ENCODE peak calls at places on chromosomes 16 and 17, in four cellular contexts. One of them, this sample, is unnamed.
A peak's percentile ranks its signal among the peaks of the same experiment; 100 is the strongest.

GRCh38 chr17:77528516-77529327 is 388.0 kb downstream of the SEC14L1 start:
- DNase-seq in SK-N-SH: peak; percentile 95
- DNase-seq in CD4-positive, CD25-positive, alpha-beta regulatory T cell: no peak
- DNase-seq in CD8-positive, alpha-beta T cell: no peak
- DNase-seq in this sample: no peak

GRCh38 chr17:27294689-27295630 is 1.0 kb downstream of the WSB1 start:
- DNase-seq in CD4-positive, CD25-positive, alpha-beta regulatory T cell: peak; percentile 38
- DNase-seq in CD8-positive, alpha-beta T cell: peak; percentile 4
- DNase-seq in SK-N-SH: peak; percentile 48
- DNase-seq in this sample: peak; percentile 64

GRCh38 chr16:50603206-50604064 is 55.2 kb downstream of the NKD1 start:
- DNase-seq in SK-N-SH: no peak
- DNase-seq in CD4-positive, CD25-positive, alpha-beta regulatory T cell: no peak
- DNase-seq in CD8-positive, alpha-beta T cell: no peak
- DNase-seq in this sample: no peak

GRCh38 chr16:85479972-85480726 is 133.0 kb upstream of the GSE1 start:
- DNase-seq in CD8-positive, alpha-beta T cell: no peak
- DNase-seq in CD4-positive, CD25-positive, alpha-beta regulatory T cell: no peak
- DNase-seq in SK-N-SH: no peak
- DNase-seq in this sample: no peak

GRCh38 chr17:45230787-45231480 is 9.2 kb downstream of the FMNL1 start:
- DNase-seq in SK-N-SH: peak; percentile 77
- DNase-seq in CD8-positive, alpha-beta T cell: no peak
- DNase-seq in CD4-positive, CD25-positive, alpha-beta regulatory T cell: no peak
- DNase-seq in this sample: no peak

GRCh38 chr16:58638148-58639036 is 8.8 kb upstream of the CNOT1 start:
- DNase-seq in SK-N-SH: no peak
- DNase-seq in CD4-positive, CD25-positive, alpha-beta regulatory T cell: no peak
- DNase-seq in CD8-positive, alpha-beta T cell: no peak
- DNase-seq in this sample: no peak

GRCh38 chr16:89191033-89191900 is 9.1 kb downstream of the SLC22A31 start:
- DNase-seq in CD8-positive, alpha-beta T cell: no peak
- DNase-seq in SK-N-SH: peak; percentile 40
- DNase-seq in CD4-positive, CD25-positive, alpha-beta regulatory T cell: no peak
- DNase-seq in this sample: no peak

GRCh38 chr16:2468142-2468724 is 2.9 kb upstream of the NTN3 start:
- DNase-seq in CD4-positive, CD25-positive, alpha-beta regulatory T cell: no peak
- DNase-seq in CD8-positive, alpha-beta T cell: no peak
- DNase-seq in SK-N-SH: peak; percentile 75
- DNase-seq in this sample: no peak

GRCh38 chr16:70737377-70738082 is 51.7 kb upstream of the MTSS2 start:
- DNase-seq in SK-N-SH: peak; percentile 96
- DNase-seq in CD4-positive, CD25-positive, alpha-beta regulatory T cell: peak; percentile 56
- DNase-seq in CD8-positive, alpha-beta T cell: peak; percentile 61
- DNase-seq in this sample: peak; percentile 77

GRCh38 chr16:61277849-61278248 is 758.4 kb downstream of the CDH8 start:
- DNase-seq in CD4-positive, CD25-positive, alpha-beta regulatory T cell: no peak
- DNase-seq in SK-N-SH: no peak
- DNase-seq in CD8-positive, alpha-beta T cell: no peak
- DNase-seq in this sample: no peak

GRCh38 chr17:82258555-82258954 is 14.9 kb downstream of the CSNK1D start:
- DNase-seq in CD8-positive, alpha-beta T cell: no peak
- DNase-seq in SK-N-SH: no peak
- DNase-seq in CD4-positive, CD25-positive, alpha-beta regulatory T cell: no peak
- DNase-seq in this sample: no peak

GRCh38 chr16:47067203-47067602 is 76.5 kb downstream of the NETO2 start:
- DNase-seq in CD8-positive, alpha-beta T cell: no peak
- DNase-seq in SK-N-SH: no peak
- DNase-seq in CD4-positive, CD25-positive, alpha-beta regulatory T cell: no peak
- DNase-seq in this sample: no peak

GRCh38 chr17:77363821-77364361 is 223.1 kb downstream of the SEC14L1 start:
- DNase-seq in SK-N-SH: peak; percentile 89
- DNase-seq in CD8-positive, alpha-beta T cell: no peak
- DNase-seq in CD4-positive, CD25-positive, alpha-beta regulatory T cell: no peak
- DNase-seq in this sample: no peak

GRCh38 chr17:77089118-77089477 is 51.7 kb upstream of the SEC14L1 start:
- DNase-seq in CD4-positive, CD25-positive, alpha-beta regulatory T cell: no peak
- DNase-seq in CD8-positive, alpha-beta T cell: no peak
- DNase-seq in SK-N-SH: no peak
- DNase-seq in this sample: no peak

GRCh38 chr16:84237994-84238750 is 1.6 kb downstream of the KCNG4 start:
- DNase-seq in SK-N-SH: no peak
- DNase-seq in CD8-positive, alpha-beta T cell: no peak
- DNase-seq in CD4-positive, CD25-positive, alpha-beta regulatory T cell: no peak
- DNase-seq in this sample: no peak

GRCh38 chr17:10109146-10109545 is 89.3 kb downstream of the GAS7 start:
- DNase-seq in CD8-positive, alpha-beta T cell: no peak
- DNase-seq in SK-N-SH: no peak
- DNase-seq in CD4-positive, CD25-positive, alpha-beta regulatory T cell: no peak
- DNase-seq in this sample: no peak

GRCh38 chr17:58006563-58006923 is 503 bp downstream of the SRSF1 start:
- DNase-seq in SK-N-SH: peak; percentile 86
- DNase-seq in CD4-positive, CD25-positive, alpha-beta regulatory T cell: no peak
- DNase-seq in CD8-positive, alpha-beta T cell: peak; percentile 6
- DNase-seq in this sample: peak; percentile 84

GRCh38 chr17:8680402-8680801 is 49.9 kb upstream of the MYH10 start:
- DNase-seq in CD4-positive, CD25-positive, alpha-beta regulatory T cell: no peak
- DNase-seq in CD8-positive, alpha-beta T cell: no peak
- DNase-seq in SK-N-SH: no peak
- DNase-seq in this sample: no peak

GRCh38 chr17:65674246-65675045 is 113.0 kb upstream of the AXIN2 start:
- DNase-seq in CD4-positive, CD25-positive, alpha-beta regulatory T cell: no peak
- DNase-seq in SK-N-SH: no peak
- DNase-seq in CD8-positive, alpha-beta T cell: no peak
- DNase-seq in this sample: no peak

GRCh38 chr16:86383488-86384262 is 126.7 kb upstream of the FOXF1 start:
- DNase-seq in CD4-positive, CD25-positive, alpha-beta regulatory T cell: no peak
- DNase-seq in CD8-positive, alpha-beta T cell: no peak
- DNase-seq in SK-N-SH: no peak
- DNase-seq in this sample: no peak

GRCh38 chr17:1787301-1787902 is 25.5 kb downstream of the SERPINF1 start:
- DNase-seq in CD8-positive, alpha-beta T cell: no peak
- DNase-seq in SK-N-SH: peak; percentile 52
- DNase-seq in CD4-positive, CD25-positive, alpha-beta regulatory T cell: no peak
- DNase-seq in this sample: peak; percentile 89

GRCh38 chr16:8718753-8719386 is 44.5 kb downstream of the ABAT start:
- DNase-seq in CD8-positive, alpha-beta T cell: no peak
- DNase-seq in CD4-positive, CD25-positive, alpha-beta regulatory T cell: no peak
- DNase-seq in SK-N-SH: no peak
- DNase-seq in this sample: no peak

GRCh38 chr17:5821813-5822212 is 237.5 kb upstream of the NLRP1 start:
- DNase-seq in SK-N-SH: no peak
- DNase-seq in CD4-positive, CD25-positive, alpha-beta regulatory T cell: no peak
- DNase-seq in CD8-positive, alpha-beta T cell: no peak
- DNase-seq in this sample: no peak

GRCh38 chr16:79509221-79509631 is 91.3 kb downstream of the MAF start:
- DNase-seq in CD8-positive, alpha-beta T cell: no peak
- DNase-seq in SK-N-SH: peak; percentile 6
- DNase-seq in CD4-positive, CD25-positive, alpha-beta regulatory T cell: no peak
- DNase-seq in this sample: peak; percentile 44

GRCh38 chr16:2912330-2913199 is 834 bp downstream of the FLYWCH1 start:
- DNase-seq in SK-N-SH: peak; percentile 47
- DNase-seq in CD8-positive, alpha-beta T cell: no peak
- DNase-seq in CD4-positive, CD25-positive, alpha-beta regulatory T cell: peak; percentile 23
- DNase-seq in this sample: peak; percentile 23

GRCh38 chr16:67537270-67537635 is 8.6 kb downstream of the RIPOR1 start:
- DNase-seq in SK-N-SH: peak; percentile 85
- DNase-seq in CD8-positive, alpha-beta T cell: no peak
- DNase-seq in CD4-positive, CD25-positive, alpha-beta regulatory T cell: peak; percentile 44
- DNase-seq in this sample: no peak

GRCh38 chr17:78779848-78780247 is 2.2 kb downstream of the CYTH1 start:
- DNase-seq in CD4-positive, CD25-positive, alpha-beta regulatory T cell: peak; percentile 52
- DNase-seq in CD8-positive, alpha-beta T cell: peak; percentile 41
- DNase-seq in SK-N-SH: no peak
- DNase-seq in this sample: no peak

GRCh38 chr17:76791053-76791980 is 53.4 kb downstream of the MFSD11 start:
- DNase-seq in CD8-positive, alpha-beta T cell: no peak
- DNase-seq in CD4-positive, CD25-positive, alpha-beta regulatory T cell: no peak
- DNase-seq in SK-N-SH: peak; percentile 62
- DNase-seq in this sample: no peak

GRCh38 chr16:57289391-57290257 is 5.2 kb upstream of the PLLP start:
- DNase-seq in CD4-positive, CD25-positive, alpha-beta regulatory T cell: no peak
- DNase-seq in SK-N-SH: no peak
- DNase-seq in CD8-positive, alpha-beta T cell: no peak
- DNase-seq in this sample: no peak

GRCh38 chr17:8384801-8385335 is 1.9 kb upstream of the RPL26 start:
- DNase-seq in CD4-positive, CD25-positive, alpha-beta regulatory T cell: no peak
- DNase-seq in SK-N-SH: no peak
- DNase-seq in CD8-positive, alpha-beta T cell: no peak
- DNase-seq in this sample: no peak

GRCh38 chr17:82216301-82217119 is 3.9 kb upstream of the CCDC57 start:
- DNase-seq in SK-N-SH: peak; percentile 54
- DNase-seq in CD4-positive, CD25-positive, alpha-beta regulatory T cell: no peak
- DNase-seq in CD8-positive, alpha-beta T cell: no peak
- DNase-seq in this sample: no peak

GRCh38 chr17:55402374-55402773 is 19.3 kb downstream of the MMD start:
- DNase-seq in CD4-positive, CD25-positive, alpha-beta regulatory T cell: no peak
- DNase-seq in SK-N-SH: no peak
- DNase-seq in CD8-positive, alpha-beta T cell: no peak
- DNase-seq in this sample: no peak

GRCh38 chr16:31664683-31665482 is 137.2 kb downstream of the AHSP start:
- DNase-seq in SK-N-SH: no peak
- DNase-seq in CD8-positive, alpha-beta T cell: no peak
- DNase-seq in CD4-positive, CD25-positive, alpha-beta regulatory T cell: no peak
- DNase-seq in this sample: no peak

GRCh38 chr17:35684046-35684802 is 47.2 kb upstream of the RASL10B start:
- DNase-seq in SK-N-SH: no peak
- DNase-seq in CD8-positive, alpha-beta T cell: no peak
- DNase-seq in CD4-positive, CD25-positive, alpha-beta regulatory T cell: no peak
- DNase-seq in this sample: no peak

GRCh38 chr17:82752371-82753200 is 721 bp downstream of the TBCD start:
- DNase-seq in CD4-positive, CD25-positive, alpha-beta regulatory T cell: no peak
- DNase-seq in SK-N-SH: peak; percentile 84
- DNase-seq in CD8-positive, alpha-beta T cell: no peak
- DNase-seq in this sample: no peak

GRCh38 chr17:55735784-55736405 is 13.2 kb upstream of the TMEM100 start:
- DNase-seq in CD8-positive, alpha-beta T cell: no peak
- DNase-seq in SK-N-SH: peak; percentile 52
- DNase-seq in CD4-positive, CD25-positive, alpha-beta regulatory T cell: no peak
- DNase-seq in this sample: peak; percentile 21

GRCh38 chr17:49213399-49213798 is 2.9 kb downstream of the ABI3 start:
- DNase-seq in CD4-positive, CD25-positive, alpha-beta regulatory T cell: no peak
- DNase-seq in SK-N-SH: peak; percentile 5
- DNase-seq in CD8-positive, alpha-beta T cell: no peak
- DNase-seq in this sample: no peak

GRCh38 chr17:49216953-49217650 is 6.6 kb downstream of the ABI3 start:
- DNase-seq in CD8-positive, alpha-beta T cell: no peak
- DNase-seq in CD4-positive, CD25-positive, alpha-beta regulatory T cell: no peak
- DNase-seq in SK-N-SH: peak; percentile 40
- DNase-seq in this sample: peak; percentile 43

GRCh38 chr17:49216482-49216881 is 6.0 kb downstream of the ABI3 start:
- DNase-seq in CD4-positive, CD25-positive, alpha-beta regulatory T cell: no peak
- DNase-seq in CD8-positive, alpha-beta T cell: no peak
- DNase-seq in SK-N-SH: no peak
- DNase-seq in this sample: no peak

GRCh38 chr17:49213803-49214202 is 3.3 kb downstream of the ABI3 start:
- DNase-seq in CD4-positive, CD25-positive, alpha-beta regulatory T cell: no peak
- DNase-seq in CD8-positive, alpha-beta T cell: no peak
- DNase-seq in SK-N-SH: no peak
- DNase-seq in this sample: no peak

GRCh38 chr17:49214665-49215360 is 4.3 kb downstream of the ABI3 start:
- DNase-seq in CD8-positive, alpha-beta T cell: no peak
- DNase-seq in SK-N-SH: peak; percentile 29
- DNase-seq in CD4-positive, CD25-positive, alpha-beta regulatory T cell: no peak
- DNase-seq in this sample: no peak
- H3K4me1 ChIP-seq in CD8-positive, alpha-beta T cell: peaks cover 91% of the 10 kb centered on the region
- H3K4me1 ChIP-seq in SK-N-SH: peaks cover 8% of the 10 kb centered on the region
- H3K4me1 ChIP-seq in CD4-positive, CD25-positive, alpha-beta regulatory T cell: peaks cover 77% of the 10 kb centered on the region
- H3K4me1 ChIP-seq in this sample: peaks cover 6% of the 10 kb centered on the region

DNA sequence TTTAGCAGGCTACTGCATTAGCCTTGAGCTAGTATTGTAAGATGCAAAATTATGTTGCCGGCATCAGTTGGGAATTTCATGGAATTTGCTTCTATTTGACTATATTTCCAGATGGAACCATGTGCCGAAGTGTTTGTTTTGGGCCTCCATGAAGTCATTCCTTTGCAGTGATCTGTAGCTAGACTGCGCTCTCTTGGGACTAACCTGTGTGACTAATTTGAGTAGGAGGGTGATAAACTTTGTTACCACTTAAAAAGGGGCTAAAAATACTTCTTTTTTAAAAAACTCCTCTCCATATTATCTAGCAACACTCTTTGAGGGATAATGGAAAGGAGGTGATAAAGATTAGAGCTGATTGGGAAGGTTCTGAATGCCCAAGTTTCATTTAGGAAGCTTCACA is 166.8 kb upstream of the TBX2 start:
- DNase-seq in CD4-positive, CD25-positive, alpha-beta regulatory T cell: no peak
- DNase-seq in SK-N-SH: no peak
- DNase-seq in CD8-positive, alpha-beta T cell: no peak
- DNase-seq in this sample: no peak
- H3K4me1 ChIP-seq in CD4-positive, CD25-positive, alpha-beta regulatory T cell: no peaks in the 10 kb centered on the region
- H3K4me1 ChIP-seq in SK-N-SH: peaks cover 7% of the 10 kb centered on the region
- H3K4me1 ChIP-seq in CD8-positive, alpha-beta T cell: no peaks in the 10 kb centered on the region
- H3K4me1 ChIP-seq in this sample: peaks cover 8% of the 10 kb centered on the region

GRCh38 chr17:63635787-63636186 is 13.6 kb downstream of the MAP3K3 start:
- DNase-seq in CD8-positive, alpha-beta T cell: no peak
- DNase-seq in SK-N-SH: no peak
- DNase-seq in CD4-positive, CD25-positive, alpha-beta regulatory T cell: no peak
- DNase-seq in this sample: no peak
- H3K4me1 ChIP-seq in CD8-positive, alpha-beta T cell: peaks cover 20% of the 10 kb centered on the region
- H3K4me1 ChIP-seq in SK-N-SH: peaks cover 3% of the 10 kb centered on the region
- H3K4me1 ChIP-seq in CD4-positive, CD25-positive, alpha-beta regulatory T cell: no peaks in the 10 kb centered on the region
- H3K4me1 ChIP-seq in this sample: peaks cover 30% of the 10 kb centered on the region

GRCh38 chr17:18315498-18316360 is 636 bp downstream of the SMCR8 start:
- DNase-seq in SK-N-SH: no peak
- DNase-seq in CD8-positive, alpha-beta T cell: no peak
- DNase-seq in CD4-positive, CD25-positive, alpha-beta regulatory T cell: peak; percentile 26
- DNase-seq in this sample: no peak

GRCh38 chr17:18319604-18320256 is 4.6 kb downstream of the SMCR8 start:
- DNase-seq in SK-N-SH: peak; percentile 54
- DNase-seq in CD4-positive, CD25-positive, alpha-beta regulatory T cell: no peak
- DNase-seq in CD8-positive, alpha-beta T cell: no peak
- DNase-seq in this sample: no peak

GRCh38 chr17:18318771-18319450 is 3.8 kb downstream of the SMCR8 start:
- DNase-seq in SK-N-SH: no peak
- DNase-seq in CD8-positive, alpha-beta T cell: no peak
- DNase-seq in CD4-positive, CD25-positive, alpha-beta regulatory T cell: no peak
- DNase-seq in this sample: no peak

GRCh38 chr17:18320301-18320700 is 5.2 kb downstream of the SMCR8 start:
- DNase-seq in SK-N-SH: no peak
- DNase-seq in CD4-positive, CD25-positive, alpha-beta regulatory T cell: no peak
- DNase-seq in CD8-positive, alpha-beta T cell: no peak
- DNase-seq in this sample: no peak

DNA sequence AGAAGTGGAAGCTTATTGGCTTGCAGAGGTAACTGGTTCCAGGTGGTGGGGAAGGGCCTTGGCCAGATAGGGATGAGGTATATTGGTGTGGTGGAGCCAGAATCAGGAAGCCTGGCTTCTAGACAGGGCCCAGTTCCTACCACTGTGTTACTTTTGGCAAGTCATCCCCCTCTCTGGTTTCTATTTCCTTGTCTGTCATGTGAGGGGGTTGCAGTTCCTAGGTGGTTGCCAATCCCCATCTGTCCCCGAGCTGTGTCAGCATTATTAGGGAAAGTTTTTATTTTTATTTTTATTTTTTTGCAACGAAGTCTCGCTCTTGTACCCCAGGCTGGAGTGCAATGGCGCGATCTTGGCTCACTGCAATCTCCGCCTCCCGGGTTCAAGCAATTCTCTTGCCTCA is 3.0 kb downstream of the SMCR8 start:
- DNase-seq in SK-N-SH: no peak
- DNase-seq in CD4-positive, CD25-positive, alpha-beta regulatory T cell: no peak
- DNase-seq in CD8-positive, alpha-beta T cell: no peak
- DNase-seq in this sample: no peak
- H3K4me1 ChIP-seq in SK-N-SH: peaks cover 20% of the 10 kb centered on the region
- H3K4me1 ChIP-seq in CD4-positive, CD25-positive, alpha-beta regulatory T cell: peaks cover 72% of the 10 kb centered on the region
- H3K4me1 ChIP-seq in CD8-positive, alpha-beta T cell: peaks cover 71% of the 10 kb centered on the region
- H3K4me1 ChIP-seq in this sample: peaks cover 60% of the 10 kb centered on the region